ENCODE peak calls at places on chromosomes 7 and 10, in five cellular contexts. Q is CD8-positive, alpha-beta T cell; W is IMR-90; N is upper lobe of right lung; S is cardiac muscle cell. M is an unnamed sample.

GRCh38 chr10:98435178-98435577 is 11.6 kb downstream of the HPS1 start:
- DNase-seq in Q (no peak), N (no peak), S (no peak), W (no peak), M (no peak)

GRCh38 chr10:31706921-31707571 is 221.6 kb downstream of the ARHGAP12 start:
- DNase-seq in N (peak; percentile 65), S (no peak), W (no peak), Q (no peak), M (peak; percentile 37)

GRCh38 chr7:24964177-24964576 is 15.8 kb downstream of the OSBPL3 start:
- DNase-seq in N (no peak), Q (no peak), S (no peak), W (peak; percentile 22), M (no peak)

GRCh38 chr7:131654668-131655326 is 98.4 kb upstream of the PODXL start:
- DNase-seq in Q (peak; percentile 67), W (peak; percentile 72), S (peak; percentile 89), N (peak; percentile 91), M (peak; percentile 87)

GRCh38 chr7:112192236-112193154 is 13.7 kb downstream of the DOCK4 start:
- DNase-seq in Q (no peak), W (peak; percentile 88), N (no peak), S (no peak), M (no peak)

GRCh38 chr10:11658801-11659368 is 47.4 kb upstream of the USP6NL start:
- DNase-seq in Q (no peak), S (no peak), W (no peak), N (no peak), M (peak; percentile 23)

GRCh38 chr7:1291040-1291689 is 58.5 kb downstream of the UNCX start:
- DNase-seq in Q (no peak), W (no peak), S (no peak), N (no peak), M (peak; percentile 12)

GRCh38 chr10:128646956-128647355 is 520.7 kb upstream of the MKI67 start:
- DNase-seq in W (no peak), S (no peak), N (no peak), Q (no peak), M (no peak)

GRCh38 chr10:61752111-61753011 is 89.6 kb downstream of the CABCOCO1 start:
- DNase-seq in S (no peak), N (no peak), W (peak; percentile 51), Q (no peak), M (no peak)

GRCh38 chr7:36312915-36313334 is 76.7 kb upstream of the ANLN start:
- DNase-seq in W (no peak), N (no peak), Q (no peak), S (no peak), M (no peak)

GRCh38 chr7:128431221-128431620 is 21.4 kb upstream of the IMPDH1 start:
- DNase-seq in W (no peak), Q (no peak), N (peak; percentile 73), S (no peak), M (no peak)

GRCh38 chr7:107939472-107940145 is 48.6 kb downstream of the DLD start:
- DNase-seq in S (no peak), N (no peak), W (peak; percentile 88), Q (no peak), M (no peak)

GRCh38 chr7:34544621-34545020 is 113.4 kb upstream of the NPSR1 start:
- DNase-seq in W (no peak), N (no peak), S (no peak), Q (no peak), M (no peak)

GRCh38 chr10:58653139-58653538 is 140.5 kb downstream of the BICC1 start:
- DNase-seq in Q (no peak), S (no peak), N (no peak), W (peak; percentile 48), M (no peak)

GRCh38 chr10:15712903-15713302 is 6.8 kb downstream of the ITGA8 start:
- DNase-seq in S (no peak), Q (no peak), N (no peak), W (no peak), M (no peak)

GRCh38 chr10:75401569-75402485 is at the start of gene ZNF503:
- DNase-seq in Q (no peak), S (peak; percentile 99), N (peak; percentile 98), W (peak; percentile 97), M (peak; percentile 98)

DNA sequence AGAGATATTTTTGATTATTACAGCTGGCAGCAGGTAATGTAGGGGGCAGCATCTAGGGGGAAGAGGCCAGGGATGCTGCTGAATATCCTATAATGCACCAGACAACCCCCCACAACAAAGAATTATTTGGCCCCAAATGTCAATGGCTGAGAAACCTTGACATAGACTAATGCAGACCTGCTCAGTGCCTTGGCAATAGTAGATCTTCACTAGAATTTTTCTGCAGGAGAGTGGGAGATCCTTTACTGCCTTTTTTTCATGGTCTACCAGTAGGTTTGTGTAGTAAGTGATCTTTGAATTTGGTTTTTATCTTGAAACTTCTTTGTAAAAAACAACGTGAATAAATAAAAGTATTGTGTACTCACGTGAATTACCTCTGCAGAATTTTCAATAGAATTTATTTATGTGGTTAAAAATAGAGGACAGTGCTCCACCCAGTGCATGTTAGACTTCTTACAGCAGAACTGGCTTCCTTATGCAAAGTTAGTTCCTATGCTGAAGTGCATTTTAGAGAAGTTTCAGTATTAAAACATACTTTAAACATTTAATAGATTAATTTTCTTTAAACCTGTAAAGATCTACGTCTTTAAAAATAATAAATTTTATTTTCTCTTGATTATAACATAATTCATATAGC is 199.7 kb upstream of the HDAC9 start:
- DNase-seq in S (no peak), W (no peak), N (no peak), Q (no peak), M (no peak)
- TF ChIP-seq CTCF in S (no peak), W (no peak), N (peak; percentile 19), Q (no peak), M (no peak)

GRCh38 chr10:110068780-110069179 is 61.0 kb downstream of the ADD3 start:
- DNase-seq in Q (no peak), S (no peak), N (no peak), W (no peak), M (no peak)

GRCh38 chr10:110069502-110069982 is 61.8 kb downstream of the ADD3 start:
- DNase-seq in S (no peak), W (no peak), Q (no peak), N (no peak), M (no peak)

GRCh38 chr10:110065269-110065668 is 57.5 kb downstream of the ADD3 start:
- DNase-seq in S (no peak), Q (no peak), N (no peak), W (no peak), M (no peak)

DNA sequence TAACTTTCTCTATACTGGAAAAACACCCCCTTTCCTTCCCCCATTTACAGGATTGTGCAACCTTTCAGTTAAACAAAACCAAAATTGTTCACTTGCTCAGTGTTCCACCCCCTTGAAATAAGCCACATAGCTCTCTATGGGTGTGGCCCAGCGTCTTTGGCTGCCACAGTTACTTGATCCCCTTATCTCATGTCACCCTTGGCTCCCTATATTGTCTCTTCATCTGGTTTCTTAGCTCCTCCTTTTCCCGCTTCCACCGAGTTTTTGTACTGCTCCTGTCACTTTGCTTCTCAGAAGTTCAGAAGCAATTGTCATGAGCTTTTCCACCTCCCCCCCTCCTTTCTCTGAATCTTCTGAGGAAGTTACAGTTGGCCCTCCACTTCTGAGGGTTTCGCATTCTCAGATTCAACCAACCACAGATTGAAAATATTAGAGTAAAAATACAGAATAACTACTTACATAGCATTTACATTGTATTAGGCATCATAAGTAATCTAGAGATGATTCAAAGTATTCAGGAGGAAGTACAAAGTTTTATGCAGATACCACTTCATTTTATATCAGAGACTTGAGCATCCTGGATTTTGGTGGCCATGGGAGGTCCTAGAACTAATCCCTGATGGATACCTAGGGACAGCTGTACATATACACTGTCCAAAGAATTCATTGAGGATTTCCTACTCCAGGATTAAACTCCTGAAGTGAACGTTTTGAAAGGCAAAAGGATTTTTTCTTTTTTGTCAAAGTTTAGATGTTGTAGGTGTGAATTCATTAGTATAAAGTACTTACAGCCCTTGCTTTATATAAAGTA is 60.4 kb downstream of the ADD3 start:
- DNase-seq in N (no peak), S (no peak), W (no peak), Q (no peak), M (no peak)
- H3K4me1 ChIP-seq in N (peaks cover 41% of the 10 kb centered on the region), S (peaks cover 42% of the 10 kb centered on the region), W (peaks cover 4% of the 10 kb centered on the region), Q (peaks cover 81% of the 10 kb centered on the region), M (no peaks in the 10 kb centered on the region)

DNA sequence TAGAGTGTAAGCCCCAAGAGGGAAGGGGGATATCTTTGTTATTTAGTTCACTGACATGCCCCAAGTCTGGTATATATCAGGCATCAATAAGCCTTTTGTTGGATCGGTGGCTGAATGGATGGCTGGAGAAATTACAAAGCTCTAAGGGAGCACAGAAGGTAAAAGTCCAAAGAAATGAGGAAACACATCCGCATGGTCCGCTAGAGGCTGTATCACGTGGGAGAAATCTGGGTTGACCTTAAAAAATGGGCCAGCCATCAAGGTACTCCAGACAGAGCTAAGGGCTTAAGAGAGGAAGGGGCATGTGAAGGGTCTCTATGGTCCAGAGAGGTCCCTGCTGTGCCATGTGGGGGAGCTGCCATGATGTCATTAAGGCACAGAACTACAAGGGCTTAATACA is 32.1 kb downstream of the SCRN1 start:
- DNase-seq in W (no peak), Q (no peak), S (no peak), N (no peak), M (no peak)
- H3K27ac ChIP-seq in W (no peak overlapping the region), Q (no peak overlapping the region), S (no peak overlapping the region), N (no peak overlapping the region), M (no peak overlapping the region)

GRCh38 chr10:120644549-120645410 is 187.8 kb downstream of the PLPP4 start:
- DNase-seq in Q (no peak), W (no peak), N (no peak), S (no peak), M (no peak)

GRCh38 chr10:120643373-120643772 is 186.3 kb downstream of the PLPP4 start:
- DNase-seq in N (no peak), Q (no peak), W (no peak), S (no peak), M (no peak)

GRCh38 chr10:120651000-120651399 is 194.0 kb downstream of the PLPP4 start:
- DNase-seq in W (no peak), S (no peak), Q (no peak), N (no peak), M (no peak)

GRCh38 chr10:120646159-120646558 is 189.1 kb downstream of the PLPP4 start:
- DNase-seq in Q (no peak), W (no peak), S (no peak), N (no peak), M (no peak)

DNA sequence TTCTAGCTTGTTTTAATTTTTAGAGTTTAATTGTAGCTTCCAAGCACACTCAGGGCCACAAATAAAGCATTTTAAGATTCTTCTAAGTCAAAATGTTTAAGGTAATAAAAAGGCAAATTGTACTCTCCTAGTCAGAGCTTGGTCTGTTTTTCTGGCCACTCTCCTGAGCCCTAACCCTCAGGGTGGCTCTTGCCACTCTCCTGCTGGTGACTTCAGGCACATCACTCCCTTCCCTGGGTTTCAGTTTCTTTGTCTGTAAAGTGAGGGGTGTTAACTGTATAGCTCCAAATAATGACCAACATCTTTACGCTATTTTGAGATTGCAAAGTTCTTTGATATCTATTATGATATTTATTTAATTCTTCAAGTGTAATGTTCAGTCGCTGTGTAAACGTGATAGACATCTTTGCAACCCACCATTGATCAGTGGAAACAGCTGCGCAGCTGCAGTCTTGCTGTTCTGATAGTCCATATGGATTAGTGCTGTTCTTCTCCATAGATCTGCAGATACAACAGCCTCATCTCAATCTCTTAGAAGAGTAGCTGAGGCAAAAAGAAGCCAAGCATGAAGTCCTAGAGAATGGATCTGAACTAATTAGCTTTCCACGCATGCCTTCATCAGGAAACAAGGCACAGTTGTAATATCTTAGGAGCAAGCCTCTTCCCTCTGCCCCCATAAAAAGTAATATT is 189.9 kb downstream of the PLPP4 start:
- DNase-seq in W (no peak), N (no peak), Q (no peak), S (no peak), M (no peak)
- TF ChIP-seq CTCF in W (no peak), N (no peak), Q (no peak), S (no peak), M (no peak)

GRCh38 chr10:122194251-122194650 is 76.8 kb upstream of the BTBD16 start:
- DNase-seq in Q (no peak), W (no peak), N (no peak), S (no peak), M (no peak)
- H3K4me1 ChIP-seq in Q (no peaks in the 10 kb centered on the region), W (no peaks in the 10 kb centered on the region), N (no peaks in the 10 kb centered on the region), S (peaks cover 33% of the 10 kb centered on the region), M (peaks cover 10% of the 10 kb centered on the region)

M was measured in right lobe of liver.